ENCODE peak calls at places on chromosomes 13 and 19, in ten cellular contexts. Z is CD4-positive, alpha-beta T cell; V is ovary; D is effector memory CD4-positive, alpha-beta T cell; R is Panc1; X is adrenal gland; K is naive thymus-derived CD4-positive, alpha-beta T cell; T is breast epithelium; B is left ventricle myocardium inferior; W is CD8-positive, alpha-beta T cell. H is an unnamed sample.
A peak's percentile ranks its signal among the peaks of the same experiment; 100 is the strongest.

GRCh38 chr13:100544866-100545683 is 43.5 kb downstream of the GGACT start:
- DNase-seq in V (no peak), B (peak; percentile 46), D (no peak), K (no peak), X (no peak), W (peak; percentile 41), T (peak; percentile 81), Z (no peak), R (no peak), H (no peak)

GRCh38 chr19:4748185-4748584 is 24.5 kb upstream of the DPP9 start:
- DNase-seq in Z (no peak), K (no peak), T (no peak), B (no peak), X (no peak), V (no peak), R (no peak), D (no peak), W (no peak), H (no peak)

GRCh38 chr13:40508112-40508511 is 158.3 kb downstream of the FOXO1 start:
- DNase-seq in X (no peak), V (no peak), R (no peak), Z (no peak), D (no peak), K (no peak), W (no peak), T (no peak), B (no peak), H (no peak)

GRCh38 chr13:36543671-36544070 is 111.4 kb downstream of the CCNA1 start:
- DNase-seq in K (no peak), Z (no peak), D (no peak), B (no peak), W (no peak), X (no peak), V (no peak), T (no peak), R (no peak), H (no peak)

GRCh38 chr13:112748947-112749346 is 59.1 kb downstream of the ATP11A start:
- DNase-seq in K (no peak), X (peak; percentile 74), B (peak; percentile 74), V (no peak), R (no peak), W (no peak), D (no peak), Z (no peak), T (no peak), H (no peak)

GRCh38 chr13:57552441-57552840 is 79.1 kb upstream of the PCDH17 start:
- DNase-seq in Z (no peak), K (no peak), D (no peak), B (no peak), X (no peak), V (no peak), R (no peak), W (no peak), T (no peak), H (no peak)

GRCh38 chr13:105806335-105806920 is 729.0 kb downstream of the EFNB2 start:
- DNase-seq in X (no peak), V (no peak), Z (no peak), B (no peak), W (no peak), D (no peak), R (no peak), K (no peak), T (no peak), H (no peak)

GRCh38 chr19:18220632-18221275 is 5.5 kb downstream of the PDE4C start:
- DNase-seq in Z (no peak), B (no peak), K (no peak), X (no peak), W (no peak), R (no peak), V (no peak), T (no peak), D (no peak), H (no peak)

GRCh38 chr19:31110331-31110730 is 238.9 kb downstream of the TSHZ3 start:
- DNase-seq in D (no peak), Z (no peak), V (peak; percentile 25), K (no peak), T (no peak), R (no peak), X (no peak), W (no peak), B (no peak), H (no peak)

GRCh38 chr19:15616183-15616582 is 1.2 kb downstream of the CYP4F8 start:
- DNase-seq in W (no peak), K (no peak), R (no peak), Z (no peak), T (no peak), D (no peak), V (no peak), B (no peak), X (no peak), H (no peak)

GRCh38 chr13:87122551-87122950 is 548.6 kb upstream of the SLITRK5 start:
- DNase-seq in X (no peak), B (no peak), W (no peak), V (no peak), Z (no peak), R (no peak), D (no peak), T (no peak), K (no peak), H (no peak)

GRCh38 chr19:15871570-15871969 is 26.3 kb downstream of the CYP4F2 start:
- DNase-seq in K (no peak), B (no peak), Z (no peak), V (no peak), R (no peak), W (peak; percentile 60), T (no peak), D (no peak), X (no peak), H (no peak)

GRCh38 chr19:40191836-40192646 is 815 bp downstream of the MAP3K10 start:
- DNase-seq in V (peak; percentile 59), R (no peak), W (no peak), Z (no peak), X (peak; percentile 22), T (no peak), B (no peak), K (no peak), D (no peak), H (no peak)

GRCh38 chr19:57687363-57688010 is 5.7 kb downstream of the ZNF551 start:
- DNase-seq in B (no peak), V (no peak), W (no peak), K (no peak), Z (no peak), D (no peak), X (no peak), T (no peak), R (no peak), H (no peak)
- H3K9me3 ChIP-seq in B (peaks cover 97% of the 10 kb centered on the region), V (peaks cover 20% of the 10 kb centered on the region), W (peaks cover 72% of the 10 kb centered on the region), K (peaks cover 34% of the 10 kb centered on the region), Z (peaks cover 87% of the 10 kb centered on the region), D (peaks cover 64% of the 10 kb centered on the region), X (no peaks in the 10 kb centered on the region), T (peaks cover 86% of the 10 kb centered on the region), R (peaks cover 89% of the 10 kb centered on the region), H (peaks cover 67% of the 10 kb centered on the region)

GRCh38 chr13:111537115-111537728 is 216.8 kb downstream of the TEX29 start:
- DNase-seq in R (no peak), W (no peak), Z (no peak), D (no peak), K (no peak), B (no peak), V (no peak), X (no peak), T (no peak), H (no peak)

GRCh38 chr13:111537843-111538499 is 217.5 kb downstream of the TEX29 start:
- DNase-seq in X (no peak), D (no peak), K (no peak), T (no peak), W (no peak), V (no peak), R (no peak), Z (no peak), B (no peak), H (no peak)

GRCh38 chr13:111540486-111540885 is 220.0 kb downstream of the TEX29 start:
- DNase-seq in R (no peak), X (no peak), W (no peak), D (no peak), T (no peak), V (no peak), Z (no peak), K (no peak), B (no peak), H (no peak)

GRCh38 chr13:111539791-111540446 is 219.5 kb downstream of the TEX29 start:
- DNase-seq in B (no peak), T (no peak), R (no peak), V (no peak), K (no peak), X (no peak), D (no peak), W (no peak), Z (no peak), H (no peak)

DNA sequence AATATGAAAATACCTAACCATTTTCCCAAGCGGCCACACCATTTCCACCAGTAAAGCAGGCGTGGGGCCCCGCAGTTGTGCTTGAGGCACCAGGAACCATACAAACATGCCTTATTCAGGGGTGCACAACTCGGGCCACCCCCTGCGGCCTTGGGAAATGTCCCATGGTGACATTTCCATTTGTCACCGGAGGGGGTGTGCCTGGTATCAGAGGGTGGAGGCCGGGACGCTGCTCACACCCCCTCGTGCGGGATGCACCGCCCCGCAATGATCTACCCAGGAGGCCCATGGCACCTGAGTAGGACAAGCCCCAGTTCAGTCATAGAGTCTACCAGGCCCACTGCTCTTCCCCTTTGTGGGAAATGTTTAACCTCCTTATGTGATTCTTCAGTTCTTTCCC is 218.8 kb downstream of the TEX29 start:
- DNase-seq in W (no peak), D (no peak), T (no peak), K (no peak), B (no peak), V (no peak), Z (no peak), R (no peak), X (no peak), H (no peak)
- H3K9me3 ChIP-seq in W (no peaks in the 10 kb centered on the region), D (no peaks in the 10 kb centered on the region), T (no peaks in the 10 kb centered on the region), K (no peaks in the 10 kb centered on the region), B (peaks cover 6% of the 10 kb centered on the region), V (no peaks in the 10 kb centered on the region), Z (no peaks in the 10 kb centered on the region), R (no peaks in the 10 kb centered on the region), X (no peaks in the 10 kb centered on the region), H (no peaks in the 10 kb centered on the region)

DNA sequence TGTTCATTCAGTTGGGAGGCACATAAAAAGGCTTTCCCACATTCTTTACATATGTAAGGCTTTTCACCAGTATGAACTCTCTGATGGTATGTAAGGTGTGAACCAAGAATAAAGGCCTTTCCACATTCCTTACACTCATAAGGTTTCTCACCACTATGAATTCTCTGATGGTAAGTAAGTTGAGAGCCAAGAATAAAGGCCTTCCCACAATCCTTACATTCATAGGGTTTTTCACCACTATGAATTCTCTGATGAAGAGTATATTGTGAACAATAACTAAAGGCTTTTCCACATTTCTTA is 29.3 kb downstream of the ZNF571 start:
- DNase-seq in D (no peak), R (no peak), W (no peak), V (no peak), K (no peak), T (no peak), Z (no peak), X (no peak), B (no peak), H (no peak)
- H3K9me3 ChIP-seq in D (peaks cover 81% of the 10 kb centered on the region), R (peaks cover 81% of the 10 kb centered on the region), W (peaks cover 74% of the 10 kb centered on the region), V (peaks cover 17% of the 10 kb centered on the region), K (peaks cover 33% of the 10 kb centered on the region), T (peaks cover 99% of the 10 kb centered on the region), Z (peaks cover 37% of the 10 kb centered on the region), X (peaks cover 58% of the 10 kb centered on the region), B (no peaks in the 10 kb centered on the region), H (peaks cover 67% of the 10 kb centered on the region)

DNA sequence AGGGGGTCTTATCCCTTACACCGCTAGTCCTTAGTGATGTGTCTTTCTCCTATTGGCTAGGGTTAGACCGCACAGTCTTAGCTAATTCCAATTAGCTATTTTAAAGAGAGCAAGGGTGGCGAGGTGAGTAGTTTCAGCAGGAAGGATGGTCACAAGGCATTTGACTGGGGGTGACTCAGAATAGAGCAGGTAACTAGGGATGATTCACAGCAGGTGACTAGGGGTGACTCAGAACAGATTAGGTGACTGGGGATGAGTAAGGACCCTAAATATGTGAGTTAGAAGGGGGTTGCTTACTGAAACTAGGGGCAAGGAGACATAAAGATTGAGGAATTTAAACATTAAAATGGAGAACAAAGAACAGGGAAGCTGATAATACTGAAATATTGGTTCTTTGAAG is 64.3 kb downstream of the ZNF66 start:
- DNase-seq in R (no peak), D (no peak), K (no peak), V (no peak), W (no peak), Z (no peak), B (no peak), X (no peak), T (no peak), H (no peak)
- H3K9me3 ChIP-seq in R (peaks cover 5% of the 10 kb centered on the region), D (peaks cover 11% of the 10 kb centered on the region), K (no peaks in the 10 kb centered on the region), V (no peaks in the 10 kb centered on the region), W (peaks cover 14% of the 10 kb centered on the region), Z (peaks cover 39% of the 10 kb centered on the region), B (peaks cover 98% of the 10 kb centered on the region), X (no peaks in the 10 kb centered on the region), T (peaks cover 47% of the 10 kb centered on the region), H (peaks cover 2% of the 10 kb centered on the region)

H was measured in T-helper 17 cell.